ENCODE peak calls at places on chromosomes 4 and X, in six cellular contexts. B is AG09309, J is heart right ventricle, T is body of pancreas, E is OCI-LY7, K is HCT116. Q is an unnamed sample.

GRCh38 chr4:173318648-173319211 is 15.4 kb downstream of the HMGB2 start:
- DNase-seq in B (no peak), J (no peak), T (no peak), E (peak; percentile 62), K (peak; percentile 15), Q (no peak)

GRCh38 chrX:38205037-38205436 is 15.6 kb downstream of the SRPX start:
- DNase-seq in B (no peak), J (no peak), T (no peak), E (peak; percentile 87), K (no peak), Q (no peak)

GRCh38 chr4:73019462-73020047 is 50.0 kb downstream of the COX18 start:
- DNase-seq in B (peak; percentile 7), J (no peak), T (peak; percentile 14), E (peak; percentile 61), K (peak; percentile 23), Q (peak; percentile 41)

GRCh38 chr4:9880411-9881197 is 99.2 kb downstream of the DRD5 start:
- DNase-seq in B (no peak), J (no peak), T (no peak), E (no peak), K (no peak), Q (no peak)

GRCh38 chr4:64584981-64585557 is 175.8 kb upstream of the TECRL start:
- DNase-seq in B (no peak), J (no peak), T (no peak), E (peak; percentile 55), K (peak; percentile 3), Q (peak; percentile 25)

GRCh38 chr4:10682397-10682796 is 2.2 kb downstream of the CLNK start:
- DNase-seq in B (no peak), J (no peak), T (no peak), E (no peak), K (no peak), Q (no peak)

GRCh38 chr4:3826247-3827172 is 60.3 kb downstream of the ADRA2C start:
- DNase-seq in B (no peak), J (no peak), T (no peak), E (no peak), K (no peak), Q (no peak)

GRCh38 chrX:108090474-108091265 is 672 bp downstream of the PSMD10 start:
- DNase-seq in B (peak; percentile 23), J (no peak), T (no peak), E (no peak), K (no peak), Q (no peak)

GRCh38 chrX:105117621-105118020 is 102.9 kb downstream of the TEX13A start:
- DNase-seq in B (no peak), J (no peak), T (no peak), E (no peak), K (no peak), Q (no peak)

GRCh38 chr4:137707626-137708025 is 175.3 kb upstream of the PCDH18 start:
- DNase-seq in B (no peak), J (no peak), T (no peak), E (no peak), K (no peak), Q (no peak)

GRCh38 chr4:99403380-99404194 is 31.6 kb downstream of the ADH7 start:
- DNase-seq in B (no peak), J (no peak), T (no peak), E (no peak), K (no peak), Q (no peak)

GRCh38 chrX:116298956-116299355 is 128.4 kb downstream of the AGTR2 start:
- DNase-seq in B (no peak), J (no peak), T (no peak), E (no peak), K (no peak), Q (no peak)

GRCh38 chrX:44675364-44676024 is 132.8 kb upstream of the FUNDC1 start:
- DNase-seq in B (peak; percentile 64), J (peak; percentile 26), T (no peak), E (no peak), K (no peak), Q (no peak)

GRCh38 chrX:131869182-131869581 is 153.9 kb upstream of the STK26 start:
- DNase-seq in B (no peak), J (no peak), T (no peak), E (no peak), K (no peak), Q (no peak)

GRCh38 chrX:69016220-69016941 is 148.9 kb downstream of the PJA1 start:
- DNase-seq in B (no peak), J (peak; percentile 28), T (no peak), E (no peak), K (no peak), Q (peak; percentile 9)

GRCh38 chr4:147447820-147448219 is 33.1 kb upstream of the EDNRA start:
- DNase-seq in B (no peak), J (no peak), T (no peak), E (no peak), K (no peak), Q (no peak)

GRCh38 chr4:124833831-124834505 is 121.4 kb upstream of the ANKRD50 start:
- DNase-seq in B (no peak), J (no peak), T (no peak), E (no peak), K (no peak), Q (no peak)

GRCh38 chrX:69951756-69952155 is 98.0 kb downstream of the AWAT2 start:
- DNase-seq in B (no peak), J (no peak), T (no peak), E (no peak), K (no peak), Q (no peak)

GRCh38 chrX:38717871-38718270 is 83.4 kb upstream of the MID1IP1 start:
- DNase-seq in B (no peak), J (no peak), T (no peak), E (peak; percentile 26), K (peak; percentile 16), Q (peak; percentile 40)

GRCh38 chrX:142978130-142978684 is 47.5 kb upstream of the SPANXN4 start:
- DNase-seq in B (no peak), J (no peak), T (no peak), E (no peak), K (no peak), Q (peak; percentile 20)

GRCh38 chr4:138938371-138938699 is 77.2 kb upstream of the NOCT start:
- DNase-seq in B (peak; percentile 41), J (no peak), T (no peak), E (peak; percentile 23), K (peak; percentile 27), Q (peak; percentile 42)

GRCh38 chr4:185358514-185359433 is 37.0 kb downstream of the LRP2BP start:
- DNase-seq in B (peak; percentile 53), J (no peak), T (no peak), E (no peak), K (no peak), Q (no peak)

GRCh38 chr4:107719211-107719926 is 665 bp downstream of the PAPSS1 start:
- DNase-seq in B (no peak), J (no peak), T (no peak), E (peak; percentile 55), K (no peak), Q (peak; percentile 11)

GRCh38 chr4:140025470-140025869 is 128.5 kb downstream of the MAML3 start:
- DNase-seq in B (no peak), J (no peak), T (no peak), E (no peak), K (no peak), Q (no peak)

GRCh38 chr4:140019619-140020367 is 134.2 kb downstream of the MAML3 start:
- DNase-seq in B (no peak), J (no peak), T (no peak), E (no peak), K (no peak), Q (no peak)

GRCh38 chr4:140018931-140019618 is 134.9 kb downstream of the MAML3 start:
- DNase-seq in B (no peak), J (no peak), T (no peak), E (no peak), K (peak; percentile 19), Q (no peak)

GRCh38 chr4:140020457-140021361 is 133.3 kb downstream of the MAML3 start:
- DNase-seq in B (no peak), J (no peak), T (no peak), E (no peak), K (no peak), Q (no peak)
- TF ChIP-seq CTCF in B (no peak), J (no peak), T (no peak), E (no peak), K (no peak), Q (no peak)

GRCh38 chr4:121939690-121940089 is 12.2 kb downstream of the TRPC3 start:
- DNase-seq in B (no peak), J (no peak), T (no peak), E (no peak), K (no peak), Q (no peak)

GRCh38 chr4:121946644-121947043 is 5.2 kb downstream of the TRPC3 start:
- DNase-seq in B (no peak), J (no peak), T (no peak), E (no peak), K (no peak), Q (no peak)

GRCh38 chr4:121938282-121939092 is 13.4 kb downstream of the TRPC3 start:
- DNase-seq in B (no peak), J (no peak), T (no peak), E (no peak), K (no peak), Q (no peak)

GRCh38 chr4:121943941-121944340 is 7.9 kb downstream of the TRPC3 start:
- DNase-seq in B (no peak), J (no peak), T (no peak), E (peak; percentile 32), K (no peak), Q (no peak)
- TF ChIP-seq CTCF in B (peak; percentile 28), J (no peak), T (no peak), E (peak; percentile 79), K (no peak), Q (peak; percentile 49)

GRCh38 chr4:23613782-23614181 is 276.1 kb downstream of the PPARGC1A start:
- DNase-seq in B (no peak), J (no peak), T (no peak), E (no peak), K (no peak), Q (no peak)

DNA sequence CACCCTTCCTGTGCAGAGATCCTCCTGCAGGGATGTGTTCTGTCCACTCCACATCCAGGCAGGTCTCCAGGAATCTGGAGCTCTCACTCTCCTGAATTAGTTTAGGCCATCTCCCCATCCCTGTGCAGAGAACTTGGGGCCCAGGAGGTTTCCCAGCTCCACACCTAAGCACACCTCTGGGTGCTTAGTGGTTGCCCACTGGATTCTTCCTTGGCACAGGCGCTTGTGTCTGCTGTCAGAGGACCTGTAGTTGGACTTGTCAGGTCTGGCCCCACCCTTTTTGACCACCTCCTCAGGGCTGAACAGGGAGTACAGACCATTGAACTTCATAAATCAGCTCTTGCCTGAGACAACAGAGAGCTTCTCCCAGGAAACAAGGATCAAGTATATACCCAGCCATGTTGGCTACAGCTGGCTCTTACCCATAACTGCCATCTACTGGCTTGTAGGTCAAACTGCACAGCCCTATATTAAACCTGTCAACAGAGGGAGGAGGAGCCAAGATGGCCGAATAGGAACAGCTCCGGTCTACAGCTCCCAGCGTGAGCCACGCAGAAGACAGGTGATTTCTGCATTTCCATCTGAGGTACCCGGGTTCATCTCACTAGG is 275.5 kb downstream of the PPARGC1A start:
- DNase-seq in B (no peak), J (no peak), T (no peak), E (peak; percentile 51), K (no peak), Q (peak; percentile 26)
- TF ChIP-seq CTCF in B (no peak), J (peak; percentile 5), T (peak; percentile 39), E (peak; percentile 61), K (no peak), Q (peak; percentile 30)

DNA sequence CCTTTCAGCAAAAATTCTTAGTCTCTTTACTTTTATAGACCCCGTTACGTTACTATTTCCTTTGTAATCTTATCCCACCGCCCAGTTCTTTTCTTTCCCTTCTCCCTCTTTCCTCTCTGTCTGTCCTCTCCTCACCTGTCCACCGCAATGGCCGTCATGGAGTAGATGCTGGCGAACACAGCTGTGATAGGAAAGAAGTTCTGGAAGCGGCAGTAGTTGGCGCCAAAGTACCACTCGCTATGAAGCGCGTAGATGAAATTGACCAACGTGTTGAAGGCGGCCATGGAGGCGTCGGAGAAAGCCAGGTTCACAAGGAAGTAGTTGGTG is 829 bp downstream of the TACR3 start:
- DNase-seq in B (no peak), J (no peak), T (no peak), E (no peak), K (no peak), Q (no peak)
- TF ChIP-seq CTCF in B (no peak), J (no peak), T (no peak), E (no peak), K (no peak), Q (no peak)